ENCODE peak calls at places on chromosome 6, in six cellular contexts. F, B, Q, I, J and K are unnamed samples. For H3K4me1, the result is how much of the 10 kb centered on the place peaks cover.

GRCh38 chr6:9537381-9537780 is 877.5 kb downstream of the TFAP2A start:
- DNase-seq in B (peak), I (no peak), J (no peak), F (peak), Q (no peak), K (no peak)

GRCh38 chr6:140661691-140662090 is 1287.2 kb upstream of the CITED2 start:
- DNase-seq in J (no peak), I (no peak), F (no peak), B (peak), Q (no peak), K (no peak)

GRCh38 chr6:111870054-111870750 is 3.0 kb downstream of the FYN start:
- DNase-seq in B (no peak), I (no peak), Q (no peak), J (peak), F (no peak), K (no peak)

GRCh38 chr6:15956205-15957106 is 172.4 kb upstream of the MYLIP start:
- DNase-seq in B (no peak), I (no peak), F (peak), J (no peak), Q (no peak), K (no peak)

GRCh38 chr6:138382498-138383265 is 5.0 kb downstream of the SMIM28 start:
- DNase-seq in J (peak), Q (peak), B (no peak), I (peak), F (no peak), K (no peak)

GRCh38 chr6:12033770-12034169 is 21.7 kb downstream of the HIVEP1 start:
- DNase-seq in Q (no peak), F (peak), B (peak), I (no peak), J (no peak), K (no peak)

GRCh38 chr6:10831609-10832008 is 6.7 kb downstream of the MAK start:
- DNase-seq in B (no peak), J (no peak), Q (no peak), F (no peak), I (no peak), K (no peak)

GRCh38 chr6:33843696-33844121 is 39.9 kb upstream of the MLN start:
- DNase-seq in J (no peak), F (no peak), Q (no peak), B (no peak), I (no peak), K (no peak)

GRCh38 chr6:132023490-132023889 is 72.3 kb upstream of the CCN2 start:
- DNase-seq in I (no peak), B (no peak), Q (peak), F (no peak), J (peak), K (no peak)

GRCh38 chr6:11431455-11431937 is 106.1 kb upstream of the TMEM170B start:
- DNase-seq in Q (no peak), J (no peak), F (no peak), I (no peak), B (no peak), K (no peak)

GRCh38 chr6:90765491-90765890 is 178.6 kb upstream of the MAP3K7 start:
- DNase-seq in B (no peak), I (no peak), Q (no peak), F (no peak), J (peak), K (no peak)

GRCh38 chr6:73394577-73395354 is at the start of gene DDX43:
- DNase-seq in J (peak), F (no peak), B (no peak), I (peak), Q (peak), K (no peak)

GRCh38 chr6:40654828-40655227 is 67.7 kb upstream of the LRFN2 start:
- DNase-seq in Q (no peak), B (no peak), J (no peak), I (no peak), F (no peak), K (no peak)

GRCh38 chr6:9250852-9251251 is 815.5 kb upstream of the SLC35B3 start:
- DNase-seq in J (peak), I (peak), B (peak), Q (peak), F (peak), K (peak)

GRCh38 chr6:26021350-26022165 is 59.0 kb downstream of the TRIM38 start:
- DNase-seq in B (peak), Q (peak), I (peak), F (peak), J (peak), K (peak)

GRCh38 chr6:44056392-44057237 is 70.6 kb downstream of the MRPL14 start:
- DNase-seq in I (no peak), Q (no peak), F (no peak), B (peak), J (no peak), K (no peak)

GRCh38 chr6:99013145-99013544 is 65.4 kb upstream of the FBXL4 start:
- DNase-seq in Q (no peak), J (peak), B (peak), I (no peak), F (peak), K (no peak)

GRCh38 chr6:123316733-123317323 is 319.9 kb downstream of the TRDN start:
- DNase-seq in I (no peak), J (peak), F (peak), B (peak), Q (no peak), K (peak)

GRCh38 chr6:14639983-14640599 is 522.5 kb downstream of the CD83 start:
- DNase-seq in B (peak), J (peak), Q (peak), I (peak), F (no peak), K (no peak)

GRCh38 chr6:35082733-35083403 is 58.3 kb downstream of the TCP11 start:
- DNase-seq in Q (no peak), I (no peak), F (no peak), J (no peak), B (no peak), K (no peak)

GRCh38 chr6:35178012-35178411 is 35.7 kb upstream of the SCUBE3 start:
- DNase-seq in J (no peak), B (no peak), I (no peak), F (no peak), Q (no peak), K (no peak)

GRCh38 chr6:14824835-14825223 is 421.0 kb upstream of the JARID2 start:
- DNase-seq in F (no peak), B (no peak), J (peak), Q (no peak), I (no peak), K (no peak)

GRCh38 chr6:127939442-127940066 is 38.7 kb upstream of the THEMIS start:
- DNase-seq in I (no peak), B (no peak), F (peak), J (peak), Q (no peak), K (no peak)

GRCh38 chr6:45763281-45763680 is 252.4 kb downstream of the CLIC5 start:
- DNase-seq in F (no peak), J (no peak), B (no peak), I (no peak), Q (no peak), K (no peak)

GRCh38 chr6:120671519-120671918 is 662.8 kb downstream of the TBC1D32 start:
- DNase-seq in B (no peak), I (peak), Q (peak), J (peak), F (no peak), K (peak)

GRCh38 chr6:155561262-155561970 is 105.8 kb upstream of the NOX3 start:
- DNase-seq in B (peak), Q (no peak), J (no peak), F (no peak), I (no peak), K (no peak)

GRCh38 chr6:25181923-25182322 is 97.3 kb upstream of the CARMIL1 start:
- DNase-seq in F (no peak), B (peak), Q (no peak), J (peak), I (no peak), K (no peak)

GRCh38 chr6:134372603-134373281 is 54.8 kb upstream of the SGK1 start:
- DNase-seq in I (no peak), Q (no peak), B (peak), J (no peak), F (peak), K (no peak)

GRCh38 chr6:45045253-45045601 is 282.9 kb upstream of the RUNX2 start:
- DNase-seq in B (no peak), J (no peak), Q (no peak), F (no peak), I (no peak), K (no peak)

GRCh38 chr6:40627316-40627715 is 40.2 kb upstream of the LRFN2 start:
- DNase-seq in J (no peak), F (peak), Q (no peak), I (no peak), B (no peak), K (no peak)

GRCh38 chr6:118893095-118893881 is 664 bp upstream of the ASF1A start:
- DNase-seq in J (peak), F (peak), Q (peak), I (no peak), B (peak), K (no peak)

GRCh38 chr6:56514395-56514794 is 128.3 kb downstream of the DST start:
- DNase-seq in Q (no peak), J (no peak), B (peak), F (no peak), I (no peak), K (no peak)

GRCh38 chr6:52707963-52708680 is 37.2 kb downstream of the TMEM14A start:
- DNase-seq in J (no peak), F (no peak), Q (no peak), B (no peak), I (no peak), K (no peak)

GRCh38 chr6:167448378-167448777 is 123.5 kb downstream of the TTLL2 start:
- DNase-seq in I (no peak), J (no peak), Q (no peak), F (no peak), B (no peak), K (no peak)

GRCh38 chr6:140909620-140910019 is 1223.1 kb upstream of the GJE1 start:
- DNase-seq in F (no peak), Q (no peak), J (no peak), B (peak), I (no peak), K (no peak)

GRCh38 chr6:73340048-73340447 is 14.0 kb downstream of the DPPA5 start:
- DNase-seq in J (no peak), Q (no peak), I (no peak), B (peak), F (no peak), K (no peak)

GRCh38 chr6:149484733-149485700 is at the start of gene ZC3H12D:
- DNase-seq in B (peak), Q (peak), J (peak), I (no peak), F (peak), K (no peak)

GRCh38 chr6:33456156-33456555 is 1.8 kb downstream of the ZBTB9 start:
- DNase-seq in J (no peak), I (no peak), F (no peak), B (no peak), Q (no peak), K (no peak)

GRCh38 chr6:170180671-170181337 is 110.1 kb downstream of the DLL1 start:
- DNase-seq in I (peak), Q (no peak), J (no peak), F (no peak), B (no peak), K (no peak)

GRCh38 chr6:133245033-133245903 is 4.1 kb downstream of the EYA4 start:
- DNase-seq in Q (no peak), J (no peak), I (no peak), F (no peak), B (no peak), K (no peak)

GRCh38 chr6:133243723-133244122 is 2.6 kb downstream of the EYA4 start:
- DNase-seq in Q (no peak), B (no peak), J (no peak), F (no peak), I (no peak), K (no peak)

GRCh38 chr6:133248241-133249001 is 7.3 kb downstream of the EYA4 start:
- DNase-seq in J (no peak), F (peak), B (peak), I (no peak), Q (no peak), K (no peak)

GRCh38 chr6:133244502-133244901 is 3.3 kb downstream of the EYA4 start:
- DNase-seq in J (no peak), I (no peak), B (no peak), Q (no peak), F (no peak), K (no peak)

DNA sequence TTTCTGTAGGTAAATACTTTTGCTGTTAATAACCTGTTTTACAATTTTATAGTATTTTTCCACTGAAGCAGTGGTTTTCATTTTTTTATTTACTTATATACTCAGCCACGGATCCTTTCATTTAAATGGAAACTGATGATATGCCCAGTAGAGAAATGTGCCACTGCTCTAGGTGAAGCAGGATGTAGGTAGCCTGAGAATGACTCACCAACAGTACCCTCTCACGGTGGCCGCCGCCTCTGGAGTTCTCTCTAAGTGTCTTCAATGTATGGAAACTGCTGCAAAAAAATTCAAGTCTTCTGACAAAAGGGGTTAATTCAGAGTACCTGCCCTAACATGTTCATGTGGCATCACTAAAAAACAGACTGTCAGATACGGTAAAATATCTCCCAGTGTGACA is 6.4 kb downstream of the EYA4 start:
- DNase-seq in J (no peak), Q (no peak), F (no peak), B (no peak), I (no peak), K (no peak)
- H3K9ac ChIP-seq in J (no peak), Q (no peak), F (no peak), B (no peak), I (no peak), K (no peak)

GRCh38 chr6:36245572-36246031 is 24.3 kb upstream of the PNPLA1 start:
- DNase-seq in B (no peak), Q (peak), I (peak), J (peak), F (no peak), K (no peak)
- H3K4me1 ChIP-seq in B (under half), Q (under half), I (under half), J (under half), F (under half), K (under half)

DNA sequence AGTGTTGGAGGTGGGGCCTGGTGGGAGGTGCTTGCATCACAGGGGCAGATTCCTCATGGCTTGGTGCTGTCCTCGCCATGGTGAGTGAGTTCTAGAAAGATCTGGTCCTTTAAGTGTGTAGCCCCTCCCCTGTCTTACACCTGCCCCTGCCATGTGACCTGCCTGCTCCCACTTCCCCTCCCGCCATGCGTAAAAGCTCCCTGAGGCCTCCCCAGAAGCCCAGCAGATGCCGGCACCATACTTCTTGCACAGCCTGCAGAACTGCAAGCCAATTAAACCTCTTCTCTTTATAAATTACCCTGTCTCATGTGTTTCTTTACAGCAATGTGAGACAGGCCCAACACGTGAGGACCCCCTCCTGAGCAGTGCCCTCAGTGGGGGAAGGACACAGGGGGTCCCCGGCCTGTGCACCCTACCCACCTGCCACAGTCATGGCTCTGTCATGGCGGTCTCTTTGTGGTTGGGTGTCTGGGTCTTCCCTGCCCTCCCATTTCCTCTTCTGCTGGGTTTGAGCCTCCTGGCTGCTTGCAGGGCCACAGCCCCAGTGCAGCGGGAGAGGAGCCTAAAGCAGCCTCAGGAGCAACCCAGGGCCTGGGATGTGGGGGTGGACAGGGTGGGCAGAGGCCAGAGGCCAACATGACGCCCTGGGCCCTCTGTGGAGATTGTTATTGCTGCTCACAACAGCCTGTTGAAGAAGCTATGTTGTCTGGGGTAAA is 87.2 kb upstream of the QKI start:
- DNase-seq in Q (no peak), I (no peak), B (no peak), F (no peak), J (no peak), K (no peak)
- H2BK15ac ChIP-seq in Q (no peak), I (no peak), B (no peak), F (no peak), J (no peak), K (no peak)

DNA sequence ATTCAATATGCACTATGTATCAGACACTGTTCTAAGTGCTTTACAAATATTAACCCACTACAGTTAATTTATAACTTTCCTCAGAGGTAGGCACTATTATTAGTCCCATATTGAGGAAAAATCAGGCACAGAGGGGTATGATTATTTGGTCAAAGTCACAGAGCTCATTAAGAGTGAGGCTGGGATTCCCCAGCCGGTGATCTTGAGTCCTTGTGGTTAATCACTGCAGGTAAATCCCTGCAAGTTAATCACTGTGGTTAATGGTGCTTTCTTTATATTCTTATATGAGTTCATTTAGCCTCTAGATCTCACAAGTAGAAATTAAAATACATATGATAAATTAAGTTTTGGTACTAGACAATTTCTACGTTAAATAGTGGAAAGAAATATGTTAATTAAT is 9.2 kb downstream of the CRYBG1 start:
- DNase-seq in B (no peak), F (no peak), J (no peak), Q (no peak), I (no peak), K (no peak)
- H3K9ac ChIP-seq in B (no peak), F (no peak), J (no peak), Q (no peak), I (no peak), K (no peak)

GRCh38 chr6:36912583-36912982 is 26.8 kb downstream of the C6orf89 start:
- DNase-seq in B (peak), I (no peak), F (peak), J (no peak), Q (no peak), K (no peak)
- H3K4me1 ChIP-seq in B (under half), I (under half), F (under half), J (under half), Q (under half), K (under half)

GRCh38 chr6:156969233-156969632 is 192.1 kb downstream of the ARID1B start:
- DNase-seq in Q (no peak), I (no peak), J (no peak), B (no peak), F (no peak), K (no peak)
- H2BK15ac ChIP-seq in Q (peak), I (no peak), J (no peak), B (no peak), F (no peak), K (no peak)